ENCODE peak calls at places on chromosomes 3 and 15, in four cellular contexts. D is aorta, X is SW480, T is hypothalamus. V is an unnamed sample.

GRCh38 chr3:137471130-137471529 is 293.0 kb upstream of the SOX14 start:
- DNase-seq in T (no peak), D (no peak), X (no peak), V (no peak)

GRCh38 chr3:53258600-53259426 is 3.0 kb upstream of the TKT start:
- DNase-seq in T (no peak), D (peak), X (no peak), V (no peak)

GRCh38 chr3:39101022-39101689 is 6.3 kb downstream of the GORASP1 start:
- DNase-seq in X (peak), D (no peak), T (no peak), V (no peak)

GRCh38 chr3:173399001-173399400 is 1.5 kb downstream of the NLGN1 start:
- DNase-seq in D (no peak), X (no peak), T (no peak), V (no peak)

GRCh38 chr15:57183041-57183440 is 193.3 kb upstream of the CGNL1 start:
- DNase-seq in D (no peak), X (no peak), T (no peak), V (no peak)

GRCh38 chr15:39135989-39136388 is 444.9 kb upstream of the THBS1 start:
- DNase-seq in D (no peak), X (no peak), T (no peak), V (no peak)

GRCh38 chr3:130838898-130839572 is 54.8 kb upstream of the ATP2C1 start:
- DNase-seq in T (no peak), D (no peak), X (no peak), V (no peak)

GRCh38 chr15:95175914-95176658 is 944.7 kb downstream of the MCTP2 start:
- DNase-seq in X (no peak), D (no peak), T (no peak), V (no peak)

GRCh38 chr3:157360044-157360443 is 76.6 kb upstream of the PTX3 start:
- DNase-seq in D (no peak), T (no peak), X (no peak), V (no peak)

GRCh38 chr15:34347951-34348638 is 5.0 kb downstream of the NUTM1 start:
- DNase-seq in D (no peak), X (no peak), T (no peak), V (no peak)

GRCh38 chr3:144128117-144128892 is 156.7 kb downstream of the DIPK2A start:
- DNase-seq in T (no peak), X (no peak), D (no peak), V (no peak)

GRCh38 chr15:68384451-68385239 is 47.3 kb downstream of the ITGA11 start:
- DNase-seq in T (no peak), X (peak), D (peak), V (no peak)

GRCh38 chr15:58865420-58865880 is 68.0 kb downstream of the SLTM start:
- DNase-seq in X (no peak), D (no peak), T (no peak), V (peak)

GRCh38 chr3:97720417-97720816 is 44.1 kb upstream of the ARL6 start:
- DNase-seq in T (no peak), D (no peak), X (no peak), V (no peak)

GRCh38 chr15:60391722-60392340 is 6.0 kb downstream of the ANXA2 start:
- DNase-seq in X (no peak), T (no peak), D (no peak), V (no peak)

GRCh38 chr15:69193948-69194827 is 33.8 kb downstream of the GLCE start:
- DNase-seq in T (no peak), D (no peak), X (no peak), V (no peak)

GRCh38 chr3:127751163-127751621 is 71.1 kb downstream of the MGLL start:
- DNase-seq in D (no peak), T (no peak), X (no peak), V (no peak)

GRCh38 chr3:10292505-10293419 is at the start of gene GHRL:
- DNase-seq in D (peak), T (no peak), X (no peak), V (no peak)

GRCh38 chr3:67875338-67875737 is 220.9 kb upstream of the SUCLG2 start:
- DNase-seq in X (no peak), D (no peak), T (no peak), V (no peak)

GRCh38 chr3:8732413-8732812 is 1.2 kb upstream of the CAV3 start:
- DNase-seq in D (no peak), T (no peak), X (peak), V (no peak)

GRCh38 chr15:31504462-31504839 is 177.8 kb downstream of the KLF13 start:
- DNase-seq in T (no peak), X (no peak), D (no peak), V (no peak)

GRCh38 chr3:185046623-185047022 is 106.2 kb downstream of the C3orf70 start:
- DNase-seq in X (no peak), D (no peak), T (no peak), V (no peak)

GRCh38 chr3:141796436-141797166 is 33.4 kb downstream of the GRK7 start:
- DNase-seq in T (no peak), D (peak), X (no peak), V (no peak)

GRCh38 chr3:26004205-26004604 is 214.3 kb downstream of the OXSM start:
- DNase-seq in X (no peak), T (no peak), D (no peak), V (no peak)

GRCh38 chr3:73765878-73766564 is 141.3 kb upstream of the PDZRN3 start:
- DNase-seq in X (no peak), D (no peak), T (no peak), V (no peak)

GRCh38 chr3:116339441-116340028 is 105.8 kb downstream of the LSAMP start:
- DNase-seq in D (no peak), X (no peak), T (no peak), V (no peak)

GRCh38 chr3:170862618-170863374 is 7.2 kb downstream of the RPL22L1 start:
- DNase-seq in X (peak), T (no peak), D (no peak), V (no peak)